ENCODE peak calls at places on chromosome 17, in eight cellular contexts. S is mammary epithelial cell, R is mucosa of descending colon, N is sigmoid colon, X is left lung, G is H1, P is AG10803, T is fibroblast of lung. D is an unnamed sample.

GRCh38 chr17:60501589-60501988 is 24.5 kb downstream of the APPBP2 start:
- DNase-seq in S (no peak), R (no peak), N (no peak), X (no peak), G (no peak), P (no peak), T (no peak), D (no peak)

GRCh38 chr17:19301274-19301946 is 61.1 kb downstream of the B9D1 start:
- DNase-seq in S (no peak), R (peak; percentile 73), N (peak; percentile 50), X (no peak), G (no peak), P (no peak), T (no peak), D (no peak)

GRCh38 chr17:72184805-72185204 is 64.0 kb downstream of the SOX9 start:
- DNase-seq in S (no peak), R (no peak), N (no peak), X (no peak), G (no peak), P (peak; percentile 27), T (peak; percentile 38), D (no peak)

GRCh38 chr17:10803350-10803749 is 549 bp downstream of the TMEM238L start:
- DNase-seq in S (no peak), R (no peak), N (no peak), X (no peak), G (no peak), P (no peak), T (no peak), D (no peak)

GRCh38 chr17:40063034-40063765 is 435 bp downstream of the THRA start:
- DNase-seq in S (peak; percentile 33), R (peak; percentile 59), N (peak; percentile 84), X (peak; percentile 90), G (peak; percentile 89), P (peak; percentile 37), T (no peak), D (no peak)

GRCh38 chr17:13351046-13351445 is 250.7 kb downstream of the HS3ST3A1 start:
- DNase-seq in S (peak; percentile 24), R (no peak), N (no peak), X (no peak), G (no peak), P (peak; percentile 79), T (peak; percentile 95), D (no peak)

GRCh38 chr17:75065562-75066151 is 18.6 kb downstream of the KCTD2 start:
- DNase-seq in S (no peak), R (no peak), N (no peak), X (no peak), G (no peak), P (peak; percentile 58), T (peak; percentile 37), D (no peak)

GRCh38 chr17:74749262-74750038 is 1.0 kb downstream of the NHERF1 start:
- DNase-seq in S (no peak), R (no peak), N (no peak), X (peak; percentile 84), G (no peak), P (no peak), T (peak; percentile 27), D (no peak)

GRCh38 chr17:77959216-77959925 is 868 bp downstream of the TNRC6C start:
- DNase-seq in S (peak; percentile 19), R (peak; percentile 34), N (no peak), X (peak; percentile 83), G (peak; percentile 61), P (no peak), T (peak; percentile 14), D (no peak)

GRCh38 chr17:3528604-3529511 is 28.8 kb downstream of the TRPV3 start:
- DNase-seq in S (no peak), R (no peak), N (peak; percentile 46), X (no peak), G (no peak), P (no peak), T (peak; percentile 37), D (no peak)

GRCh38 chr17:72166040-72166439 is 45.2 kb downstream of the SOX9 start:
- DNase-seq in S (no peak), R (no peak), N (no peak), X (no peak), G (peak; percentile 51), P (no peak), T (no peak), D (no peak)

GRCh38 chr17:56997313-56997712 is 19.4 kb downstream of the SCPEP1 start:
- DNase-seq in S (no peak), R (no peak), N (no peak), X (no peak), G (no peak), P (no peak), T (no peak), D (no peak)

GRCh38 chr17:44932096-44932495 is 15.5 kb downstream of the KIF18B start:
- DNase-seq in S (no peak), R (no peak), N (peak; percentile 54), X (no peak), G (no peak), P (no peak), T (no peak), D (no peak)

GRCh38 chr17:60163108-60163784 is 13.5 kb downstream of the CA4 start:
- DNase-seq in S (no peak), R (no peak), N (no peak), X (peak; percentile 38), G (peak; percentile 59), P (no peak), T (no peak), D (no peak)

GRCh38 chr17:2926019-2926650 is 129.9 kb downstream of the RAP1GAP2 start:
- DNase-seq in S (peak; percentile 94), R (no peak), N (no peak), X (no peak), G (no peak), P (no peak), T (peak; percentile 70), D (no peak)

GRCh38 chr17:17698869-17699351 is 17.7 kb downstream of the RAI1 start:
- DNase-seq in S (no peak), R (no peak), N (peak; percentile 88), X (no peak), G (no peak), P (no peak), T (peak; percentile 66), D (no peak)
- H3K4me3 ChIP-seq in S (no peak overlapping the region), R (no peak overlapping the region), N (no peak overlapping the region), X (no peak overlapping the region), G (no peak overlapping the region), P (no peak overlapping the region), T (no peak overlapping the region), D (no peak overlapping the region)

GRCh38 chr17:47941998-47942490 is 673 bp downstream of the PNPO start:
- DNase-seq in S (no peak), R (no peak), N (no peak), X (no peak), G (no peak), P (no peak), T (no peak), D (no peak)

GRCh38 chr17:47937915-47938314 is 3.5 kb upstream of the PNPO start:
- DNase-seq in S (no peak), R (no peak), N (no peak), X (no peak), G (no peak), P (no peak), T (no peak), D (no peak)

GRCh38 chr17:47945080-47945479 is 3.7 kb downstream of the PNPO start:
- DNase-seq in S (no peak), R (peak; percentile 42), N (no peak), X (no peak), G (no peak), P (peak; percentile 25), T (peak; percentile 58), D (no peak)

GRCh38 chr17:47942568-47942967 is 1.2 kb downstream of the PNPO start:
- DNase-seq in S (no peak), R (no peak), N (no peak), X (no peak), G (no peak), P (no peak), T (no peak), D (no peak)

GRCh38 chr17:47941246-47941997 is at the start of gene PNPO:
- DNase-seq in S (peak; percentile 99), R (peak; percentile 97), N (peak; percentile 98), X (peak; percentile 95), G (peak; percentile 77), P (peak; percentile 98), T (peak; percentile 98), D (peak; percentile 97)
- TF ChIP-seq CTCF in S (peak; percentile 23), R (no peak), N (no peak), X (no peak), G (no peak), P (no peak), T (no peak), D (peak; percentile 10)

DNA sequence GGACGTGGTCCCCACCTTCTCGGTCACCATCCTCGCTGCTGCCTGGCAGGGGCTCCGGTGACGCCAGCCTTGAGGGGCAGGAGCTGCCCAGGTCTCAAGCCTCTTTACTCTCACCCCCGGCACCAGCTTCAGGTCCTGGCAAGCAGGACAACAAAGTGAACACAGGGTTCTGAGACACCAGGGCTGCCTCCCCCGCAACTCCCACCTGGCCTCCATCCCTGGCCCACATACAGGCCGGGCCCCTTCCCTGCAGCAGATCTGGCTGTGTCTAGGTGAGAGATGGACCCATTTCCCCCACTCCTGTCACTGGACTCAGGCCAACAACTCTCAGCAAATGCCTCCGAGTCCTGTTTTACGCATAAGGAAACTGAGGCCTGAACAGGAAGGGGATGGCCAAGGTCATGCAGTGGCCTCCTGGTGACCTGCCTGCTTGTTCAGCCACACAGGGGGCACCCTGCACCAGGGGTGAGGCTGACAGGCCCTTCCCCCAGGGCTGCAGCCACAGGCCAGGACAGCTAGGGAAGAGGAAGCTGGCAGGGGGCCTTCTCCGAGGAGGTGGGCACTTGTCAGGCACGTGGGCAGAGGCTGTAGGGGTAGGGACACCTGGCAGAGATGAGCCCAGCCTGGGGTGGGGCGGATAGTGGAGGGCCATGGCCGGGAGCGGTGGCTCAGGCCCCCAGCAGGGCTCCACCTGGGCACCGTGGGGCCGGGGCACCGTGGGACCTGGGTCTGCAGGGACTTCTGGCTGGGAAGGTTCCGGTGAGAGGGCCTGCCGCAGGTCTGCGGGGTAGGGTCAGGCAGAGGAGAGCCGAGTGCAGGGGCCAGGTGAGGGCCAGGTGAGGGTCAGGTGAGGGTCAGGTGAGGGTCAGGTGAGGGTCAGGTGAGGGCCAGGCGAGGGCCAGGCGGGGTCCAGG is 46.7 kb upstream of the PVALEF start:
- DNase-seq in S (no peak), R (no peak), N (no peak), X (no peak), G (no peak), P (no peak), T (no peak), D (no peak)
- H3K4me3 ChIP-seq in S (peak overlapping the region; percentile 41), R (no peak overlapping the region), N (no peak overlapping the region), X (no peak overlapping the region), G (peak overlapping the region; percentile 26), P (peak overlapping the region; percentile 47), T (peak overlapping the region; percentile 50), D (peak overlapping the region; percentile 28)

DNA sequence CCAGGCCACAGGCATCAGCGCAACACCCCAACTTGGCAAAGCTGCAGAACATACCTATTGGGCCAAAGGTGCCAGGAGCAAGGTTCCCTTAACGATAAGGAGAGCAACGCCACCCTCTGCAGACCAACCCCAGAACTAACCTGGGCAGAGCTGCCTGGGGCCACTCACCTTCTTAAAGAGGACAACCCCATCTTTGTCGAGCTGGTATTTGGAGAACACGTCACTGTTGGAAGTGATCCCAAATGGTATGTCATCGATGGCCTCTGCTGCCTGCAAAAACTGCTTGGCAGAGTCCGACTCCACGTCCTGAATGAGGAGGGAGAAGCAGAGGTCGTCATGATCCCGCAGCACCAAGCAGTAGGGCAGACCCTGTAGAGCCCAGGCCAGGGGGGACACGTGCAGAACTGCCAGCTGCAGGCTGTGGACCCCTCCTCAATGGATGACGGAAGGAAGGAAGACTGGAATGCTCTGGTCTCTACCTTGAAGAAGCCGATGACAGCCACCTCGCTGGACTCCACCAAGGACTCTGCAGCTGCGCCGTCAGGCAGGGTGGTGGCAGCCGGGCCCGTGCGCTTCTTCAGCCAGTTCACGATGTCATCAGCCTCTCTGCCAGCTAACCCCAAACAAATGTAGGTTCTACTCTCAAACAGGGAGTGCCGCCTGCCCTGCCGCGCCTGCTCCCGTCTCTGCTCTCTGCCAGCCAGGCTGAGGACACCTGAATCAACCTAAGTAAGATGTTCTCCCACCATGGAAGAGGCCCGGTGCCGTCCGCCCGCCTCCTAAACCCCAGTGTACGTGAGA is 5.2 kb downstream of the P4HB start:
- DNase-seq in S (peak; percentile 73), R (no peak), N (no peak), X (no peak), G (no peak), P (peak; percentile 35), T (peak; percentile 28), D (no peak)
- TF ChIP-seq CTCF in S (peak; percentile 51), R (no peak), N (no peak), X (no peak), G (no peak), P (no peak), T (no peak), D (no peak)